ENCODE peak calls at places on chromosomes 7 and 10, in eight cellular contexts. One of them, this sample, is unnamed.

GRCh38 chr10:11685787-11686218 is 56.4 kb upstream of the ECHDC3 start:
- DNase-seq in effector CD4-positive, alpha-beta T cell: peak; percentile 14
- DNase-seq in fibroblast of the conjunctiva: no peak
- DNase-seq in HS-27A: no peak
- DNase-seq in GM19239: no peak
- DNase-seq in upper lobe of left lung: peak; percentile 80
- DNase-seq in H9: no peak
- DNase-seq in KBM-7: peak; percentile 98
- DNase-seq in this sample: peak; percentile 16

GRCh38 chr10:34918896-34919295 is 103.8 kb upstream of the PARD3 start:
- DNase-seq in effector CD4-positive, alpha-beta T cell: no peak
- DNase-seq in fibroblast of the conjunctiva: no peak
- DNase-seq in HS-27A: no peak
- DNase-seq in GM19239: no peak
- DNase-seq in upper lobe of left lung: no peak
- DNase-seq in H9: no peak
- DNase-seq in KBM-7: no peak
- DNase-seq in this sample: no peak

GRCh38 chr7:25384820-25385560 is 156.7 kb upstream of the NPVF start:
- DNase-seq in effector CD4-positive, alpha-beta T cell: no peak
- DNase-seq in fibroblast of the conjunctiva: no peak
- DNase-seq in HS-27A: no peak
- DNase-seq in GM19239: no peak
- DNase-seq in upper lobe of left lung: no peak
- DNase-seq in H9: no peak
- DNase-seq in KBM-7: no peak
- DNase-seq in this sample: no peak

GRCh38 chr7:134212576-134213546 is 85.7 kb downstream of the LRGUK start:
- DNase-seq in effector CD4-positive, alpha-beta T cell: no peak
- DNase-seq in fibroblast of the conjunctiva: no peak
- DNase-seq in HS-27A: no peak
- DNase-seq in GM19239: no peak
- DNase-seq in upper lobe of left lung: peak; percentile 71
- DNase-seq in H9: no peak
- DNase-seq in KBM-7: peak; percentile 16
- DNase-seq in this sample: no peak

GRCh38 chr7:42691030-42691639 is 220.7 kb downstream of the C7orf25 start:
- DNase-seq in effector CD4-positive, alpha-beta T cell: no peak
- DNase-seq in fibroblast of the conjunctiva: peak; percentile 56
- DNase-seq in HS-27A: peak; percentile 8
- DNase-seq in GM19239: no peak
- DNase-seq in upper lobe of left lung: peak; percentile 25
- DNase-seq in H9: peak; percentile 61
- DNase-seq in KBM-7: peak; percentile 42
- DNase-seq in this sample: no peak

GRCh38 chr10:72259491-72260214 is 14.1 kb upstream of the DDIT4 start:
- DNase-seq in effector CD4-positive, alpha-beta T cell: no peak
- DNase-seq in fibroblast of the conjunctiva: peak; percentile 91
- DNase-seq in HS-27A: no peak
- DNase-seq in GM19239: no peak
- DNase-seq in upper lobe of left lung: no peak
- DNase-seq in H9: no peak
- DNase-seq in KBM-7: peak; percentile 40
- DNase-seq in this sample: no peak

GRCh38 chr7:105878746-105879605 is 2.6 kb upstream of the ATXN7L1 start:
- DNase-seq in effector CD4-positive, alpha-beta T cell: no peak
- DNase-seq in fibroblast of the conjunctiva: no peak
- DNase-seq in HS-27A: no peak
- DNase-seq in GM19239: no peak
- DNase-seq in upper lobe of left lung: no peak
- DNase-seq in H9: no peak
- DNase-seq in KBM-7: no peak
- DNase-seq in this sample: no peak

GRCh38 chr7:115707236-115707635 is 323.3 kb downstream of the TFEC start:
- DNase-seq in effector CD4-positive, alpha-beta T cell: no peak
- DNase-seq in fibroblast of the conjunctiva: peak; percentile 1
- DNase-seq in HS-27A: peak; percentile 7
- DNase-seq in GM19239: no peak
- DNase-seq in upper lobe of left lung: no peak
- DNase-seq in H9: peak; percentile 28
- DNase-seq in KBM-7: peak; percentile 31
- DNase-seq in this sample: no peak

GRCh38 chr10:70191906-70192305 is 21.6 kb upstream of the SAR1A start:
- DNase-seq in effector CD4-positive, alpha-beta T cell: no peak
- DNase-seq in fibroblast of the conjunctiva: peak; percentile 89
- DNase-seq in HS-27A: peak; percentile 41
- DNase-seq in GM19239: no peak
- DNase-seq in upper lobe of left lung: no peak
- DNase-seq in H9: no peak
- DNase-seq in KBM-7: no peak
- DNase-seq in this sample: no peak

GRCh38 chr7:109246330-109247077 is 676.8 kb downstream of the DNAJB9 start:
- DNase-seq in effector CD4-positive, alpha-beta T cell: no peak
- DNase-seq in fibroblast of the conjunctiva: peak; percentile 57
- DNase-seq in HS-27A: no peak
- DNase-seq in GM19239: no peak
- DNase-seq in upper lobe of left lung: peak; percentile 28
- DNase-seq in H9: no peak
- DNase-seq in KBM-7: no peak
- DNase-seq in this sample: no peak

GRCh38 chr10:51000976-51001375 is 73.3 kb upstream of the PRKG1 start:
- DNase-seq in effector CD4-positive, alpha-beta T cell: no peak
- DNase-seq in fibroblast of the conjunctiva: no peak
- DNase-seq in HS-27A: no peak
- DNase-seq in GM19239: no peak
- DNase-seq in upper lobe of left lung: no peak
- DNase-seq in H9: no peak
- DNase-seq in KBM-7: no peak
- DNase-seq in this sample: no peak

GRCh38 chr10:27558612-27559020 is 54.5 kb downstream of the RAB18 start:
- DNase-seq in effector CD4-positive, alpha-beta T cell: no peak
- DNase-seq in fibroblast of the conjunctiva: peak; percentile 56
- DNase-seq in HS-27A: peak; percentile 9
- DNase-seq in GM19239: peak; percentile 22
- DNase-seq in upper lobe of left lung: peak; percentile 46
- DNase-seq in H9: peak; percentile 61
- DNase-seq in KBM-7: peak; percentile 48
- DNase-seq in this sample: peak; percentile 7

GRCh38 chr7:34158754-34159153 is 253.4 kb downstream of the BMPER start:
- DNase-seq in effector CD4-positive, alpha-beta T cell: no peak
- DNase-seq in fibroblast of the conjunctiva: no peak
- DNase-seq in HS-27A: no peak
- DNase-seq in GM19239: no peak
- DNase-seq in upper lobe of left lung: no peak
- DNase-seq in H9: peak; percentile 67
- DNase-seq in KBM-7: no peak
- DNase-seq in this sample: no peak

GRCh38 chr7:96720843-96721242 is 11.2 kb upstream of the SEM1 start:
- DNase-seq in effector CD4-positive, alpha-beta T cell: no peak
- DNase-seq in fibroblast of the conjunctiva: peak; percentile 13
- DNase-seq in HS-27A: peak; percentile 8
- DNase-seq in GM19239: no peak
- DNase-seq in upper lobe of left lung: no peak
- DNase-seq in H9: no peak
- DNase-seq in KBM-7: no peak
- DNase-seq in this sample: no peak

GRCh38 chr7:135193615-135194081 is 17.7 kb downstream of the WDR91 start:
- DNase-seq in effector CD4-positive, alpha-beta T cell: no peak
- DNase-seq in fibroblast of the conjunctiva: peak; percentile 73
- DNase-seq in HS-27A: no peak
- DNase-seq in GM19239: no peak
- DNase-seq in upper lobe of left lung: no peak
- DNase-seq in H9: no peak
- DNase-seq in KBM-7: no peak
- DNase-seq in this sample: no peak

GRCh38 chr7:140121321-140121720 is 55.5 kb downstream of the KDM7A start:
- DNase-seq in effector CD4-positive, alpha-beta T cell: no peak
- DNase-seq in fibroblast of the conjunctiva: no peak
- DNase-seq in HS-27A: no peak
- DNase-seq in GM19239: no peak
- DNase-seq in upper lobe of left lung: no peak
- DNase-seq in H9: no peak
- DNase-seq in KBM-7: no peak
- DNase-seq in this sample: no peak

GRCh38 chr10:44874176-44874575 is 37.0 kb upstream of the TMEM72 start:
- DNase-seq in effector CD4-positive, alpha-beta T cell: no peak
- DNase-seq in fibroblast of the conjunctiva: no peak
- DNase-seq in HS-27A: no peak
- DNase-seq in GM19239: no peak
- DNase-seq in upper lobe of left lung: no peak
- DNase-seq in H9: no peak
- DNase-seq in KBM-7: no peak
- DNase-seq in this sample: no peak

GRCh38 chr7:22444181-22444966 is 55.6 kb downstream of the STEAP1B start:
- DNase-seq in effector CD4-positive, alpha-beta T cell: no peak
- DNase-seq in fibroblast of the conjunctiva: no peak
- DNase-seq in HS-27A: no peak
- DNase-seq in GM19239: no peak
- DNase-seq in upper lobe of left lung: peak; percentile 28
- DNase-seq in H9: no peak
- DNase-seq in KBM-7: no peak
- DNase-seq in this sample: no peak

GRCh38 chr7:45147858-45148652 is 9.5 kb upstream of the RAMP3 start:
- DNase-seq in effector CD4-positive, alpha-beta T cell: no peak
- DNase-seq in fibroblast of the conjunctiva: no peak
- DNase-seq in HS-27A: no peak
- DNase-seq in GM19239: no peak
- DNase-seq in upper lobe of left lung: no peak
- DNase-seq in H9: peak; percentile 29
- DNase-seq in KBM-7: no peak
- DNase-seq in this sample: no peak

GRCh38 chr10:22997102-22997501 is 69.2 kb downstream of the ARMC3 start:
- DNase-seq in effector CD4-positive, alpha-beta T cell: no peak
- DNase-seq in fibroblast of the conjunctiva: no peak
- DNase-seq in HS-27A: no peak
- DNase-seq in GM19239: no peak
- DNase-seq in upper lobe of left lung: no peak
- DNase-seq in H9: peak; percentile 55
- DNase-seq in KBM-7: peak; percentile 45
- DNase-seq in this sample: no peak

GRCh38 chr10:25492040-25492439 is 317.2 kb downstream of the GPR158 start:
- DNase-seq in effector CD4-positive, alpha-beta T cell: no peak
- DNase-seq in fibroblast of the conjunctiva: no peak
- DNase-seq in HS-27A: no peak
- DNase-seq in GM19239: no peak
- DNase-seq in upper lobe of left lung: no peak
- DNase-seq in H9: no peak
- DNase-seq in KBM-7: no peak
- DNase-seq in this sample: no peak

GRCh38 chr7:116258734-116259133 is 48.4 kb downstream of the TES start:
- DNase-seq in effector CD4-positive, alpha-beta T cell: peak; percentile 11
- DNase-seq in fibroblast of the conjunctiva: peak; percentile 63
- DNase-seq in HS-27A: no peak
- DNase-seq in GM19239: peak; percentile 8
- DNase-seq in upper lobe of left lung: no peak
- DNase-seq in H9: no peak
- DNase-seq in KBM-7: peak; percentile 53
- DNase-seq in this sample: peak; percentile 6

GRCh38 chr10:21368022-21368582 is 157.4 kb downstream of the SKIDA1 start:
- DNase-seq in effector CD4-positive, alpha-beta T cell: no peak
- DNase-seq in fibroblast of the conjunctiva: no peak
- DNase-seq in HS-27A: no peak
- DNase-seq in GM19239: no peak
- DNase-seq in upper lobe of left lung: no peak
- DNase-seq in H9: no peak
- DNase-seq in KBM-7: peak; percentile 73
- DNase-seq in this sample: no peak

GRCh38 chr7:94179466-94179865 is 175.3 kb upstream of the BET1 start:
- DNase-seq in effector CD4-positive, alpha-beta T cell: no peak
- DNase-seq in fibroblast of the conjunctiva: no peak
- DNase-seq in HS-27A: no peak
- DNase-seq in GM19239: no peak
- DNase-seq in upper lobe of left lung: no peak
- DNase-seq in H9: no peak
- DNase-seq in KBM-7: no peak
- DNase-seq in this sample: no peak

GRCh38 chr7:79332091-79332490 is 121.4 kb downstream of the MAGI2 start:
- DNase-seq in effector CD4-positive, alpha-beta T cell: no peak
- DNase-seq in fibroblast of the conjunctiva: peak; percentile 9
- DNase-seq in HS-27A: no peak
- DNase-seq in GM19239: no peak
- DNase-seq in upper lobe of left lung: no peak
- DNase-seq in H9: no peak
- DNase-seq in KBM-7: no peak
- DNase-seq in this sample: no peak

GRCh38 chr7:132095111-132095765 is 481.0 kb downstream of the PLXNA4 start:
- DNase-seq in effector CD4-positive, alpha-beta T cell: no peak
- DNase-seq in fibroblast of the conjunctiva: no peak
- DNase-seq in HS-27A: no peak
- DNase-seq in GM19239: no peak
- DNase-seq in upper lobe of left lung: no peak
- DNase-seq in H9: no peak
- DNase-seq in KBM-7: no peak
- DNase-seq in this sample: no peak

GRCh38 chr10:33381897-33382578 is 47.6 kb upstream of the NRP1 start:
- DNase-seq in effector CD4-positive, alpha-beta T cell: no peak
- DNase-seq in fibroblast of the conjunctiva: peak; percentile 94
- DNase-seq in HS-27A: no peak
- DNase-seq in GM19239: no peak
- DNase-seq in upper lobe of left lung: no peak
- DNase-seq in H9: no peak
- DNase-seq in KBM-7: no peak
- DNase-seq in this sample: no peak

GRCh38 chr10:101289541-101289940 is 60.3 kb upstream of the LBX1 start:
- DNase-seq in effector CD4-positive, alpha-beta T cell: no peak
- DNase-seq in fibroblast of the conjunctiva: no peak
- DNase-seq in HS-27A: no peak
- DNase-seq in GM19239: no peak
- DNase-seq in upper lobe of left lung: peak; percentile 69
- DNase-seq in H9: peak; percentile 15
- DNase-seq in KBM-7: no peak
- DNase-seq in this sample: no peak